ENCODE peak calls at places on chromosomes 13 and 19, in seven cellular contexts. One of them, this sample, is unnamed.

GRCh38 chr13:113161433-113161832 is 3.0 kb downstream of the PROZ start:
- DNase-seq in A549: no peak
- DNase-seq in HCT116: no peak
- DNase-seq in K562: no peak
- DNase-seq in HepG2: no peak
- DNase-seq in SK-N-SH: no peak
- DNase-seq in GM12878: no peak
- DNase-seq in this sample: no peak

GRCh38 chr19:53012006-53012405 is 1.7 kb upstream of the ERVV-1 start:
- DNase-seq in A549: no peak
- DNase-seq in HCT116: no peak
- DNase-seq in K562: no peak
- DNase-seq in HepG2: no peak
- DNase-seq in SK-N-SH: no peak
- DNase-seq in GM12878: no peak
- DNase-seq in this sample: no peak

GRCh38 chr13:59425211-59425721 is 738.5 kb downstream of the DIAPH3 start:
- DNase-seq in A549: no peak
- DNase-seq in HCT116: no peak
- DNase-seq in K562: no peak
- DNase-seq in HepG2: no peak
- DNase-seq in SK-N-SH: no peak
- DNase-seq in GM12878: no peak
- DNase-seq in this sample: no peak

GRCh38 chr19:53101518-53101917 is 1.7 kb downstream of the ZNF160 start:
- DNase-seq in A549: no peak
- DNase-seq in HCT116: no peak
- DNase-seq in K562: peak
- DNase-seq in HepG2: no peak
- DNase-seq in SK-N-SH: peak
- DNase-seq in GM12878: no peak
- DNase-seq in this sample: peak

GRCh38 chr13:110444226-110444653 is 117.3 kb downstream of the RAB20 start:
- DNase-seq in A549: no peak
- DNase-seq in HCT116: peak
- DNase-seq in K562: no peak
- DNase-seq in HepG2: no peak
- DNase-seq in SK-N-SH: no peak
- DNase-seq in GM12878: no peak
- DNase-seq in this sample: no peak

GRCh38 chr19:41957161-41957837 is 1.8 kb downstream of the RABAC1 start:
- DNase-seq in A549: no peak
- DNase-seq in HCT116: no peak
- DNase-seq in K562: no peak
- DNase-seq in HepG2: no peak
- DNase-seq in SK-N-SH: no peak
- DNase-seq in GM12878: no peak
- DNase-seq in this sample: no peak

GRCh38 chr13:33509642-33510229 is 224.2 kb upstream of the STARD13 start:
- DNase-seq in A549: no peak
- DNase-seq in HCT116: no peak
- DNase-seq in K562: no peak
- DNase-seq in HepG2: no peak
- DNase-seq in SK-N-SH: no peak
- DNase-seq in GM12878: no peak
- DNase-seq in this sample: no peak

GRCh38 chr13:23325191-23325590 is 108.3 kb downstream of the SACS start:
- DNase-seq in A549: no peak
- DNase-seq in HCT116: no peak
- DNase-seq in K562: no peak
- DNase-seq in HepG2: peak
- DNase-seq in SK-N-SH: no peak
- DNase-seq in GM12878: peak
- DNase-seq in this sample: no peak

GRCh38 chr19:37466277-37466797 is 907 bp downstream of the ZNF569 start:
- DNase-seq in A549: no peak
- DNase-seq in HCT116: no peak
- DNase-seq in K562: no peak
- DNase-seq in HepG2: no peak
- DNase-seq in SK-N-SH: no peak
- DNase-seq in GM12878: peak
- DNase-seq in this sample: peak

GRCh38 chr13:42275506-42275905 is 3.6 kb downstream of the AKAP11 start:
- DNase-seq in A549: no peak
- DNase-seq in HCT116: no peak
- DNase-seq in K562: no peak
- DNase-seq in HepG2: no peak
- DNase-seq in SK-N-SH: no peak
- DNase-seq in GM12878: no peak
- DNase-seq in this sample: no peak

GRCh38 chr13:45325806-45326205 is 15.2 kb downstream of the TPT1 start:
- DNase-seq in A549: no peak
- DNase-seq in HCT116: no peak
- DNase-seq in K562: no peak
- DNase-seq in HepG2: peak
- DNase-seq in SK-N-SH: no peak
- DNase-seq in GM12878: no peak
- DNase-seq in this sample: no peak

GRCh38 chr13:20869540-20869939 is 33.0 kb downstream of the XPO4 start:
- DNase-seq in A549: no peak
- DNase-seq in HCT116: no peak
- DNase-seq in K562: no peak
- DNase-seq in HepG2: no peak
- DNase-seq in SK-N-SH: peak
- DNase-seq in GM12878: no peak
- DNase-seq in this sample: no peak

GRCh38 chr13:23724196-23724970 is 154.2 kb downstream of the TNFRSF19 start:
- DNase-seq in A549: no peak
- DNase-seq in HCT116: no peak
- DNase-seq in K562: no peak
- DNase-seq in HepG2: no peak
- DNase-seq in SK-N-SH: no peak
- DNase-seq in GM12878: no peak
- DNase-seq in this sample: peak

GRCh38 chr13:48532146-48532472 is 771 bp downstream of the RCBTB2 start:
- DNase-seq in A549: no peak
- DNase-seq in HCT116: no peak
- DNase-seq in K562: no peak
- DNase-seq in HepG2: no peak
- DNase-seq in SK-N-SH: no peak
- DNase-seq in GM12878: peak
- DNase-seq in this sample: no peak

GRCh38 chr19:3644351-3645066 is 17.9 kb upstream of the CACTIN start:
- DNase-seq in A549: no peak
- DNase-seq in HCT116: no peak
- DNase-seq in K562: no peak
- DNase-seq in HepG2: no peak
- DNase-seq in SK-N-SH: no peak
- DNase-seq in GM12878: no peak
- DNase-seq in this sample: no peak

GRCh38 chr19:13058951-13059660 is 43.6 kb downstream of the LYL1 start:
- DNase-seq in A549: no peak
- DNase-seq in HCT116: no peak
- DNase-seq in K562: no peak
- DNase-seq in HepG2: no peak
- DNase-seq in SK-N-SH: no peak
- DNase-seq in GM12878: no peak
- DNase-seq in this sample: no peak

GRCh38 chr13:108572782-108573211 is 56.6 kb upstream of the MYO16 start:
- DNase-seq in A549: no peak
- DNase-seq in HCT116: no peak
- DNase-seq in K562: peak
- DNase-seq in HepG2: no peak
- DNase-seq in SK-N-SH: no peak
- DNase-seq in GM12878: no peak
- DNase-seq in this sample: no peak

GRCh38 chr13:50425772-50426171 is 410.5 kb downstream of the KCNRG start:
- DNase-seq in A549: no peak
- DNase-seq in HCT116: no peak
- DNase-seq in K562: no peak
- DNase-seq in HepG2: no peak
- DNase-seq in SK-N-SH: no peak
- DNase-seq in GM12878: no peak
- DNase-seq in this sample: no peak
- TF ChIP-seq REST in A549: no peak
- TF ChIP-seq REST in HCT116: no peak
- TF ChIP-seq REST in K562: no peak
- TF ChIP-seq REST in HepG2: no peak
- TF ChIP-seq REST in SK-N-SH: no peak
- TF ChIP-seq REST in GM12878: no peak
- TF ChIP-seq REST in this sample: no peak

GRCh38 chr19:5305163-5305562 is 35.4 kb downstream of the PTPRS start:
- DNase-seq in A549: no peak
- DNase-seq in HCT116: no peak
- DNase-seq in K562: no peak
- DNase-seq in HepG2: no peak
- DNase-seq in SK-N-SH: no peak
- DNase-seq in GM12878: no peak
- DNase-seq in this sample: no peak
- H3K4me2 ChIP-seq in A549: no peak
- H3K4me2 ChIP-seq in HCT116: no peak
- H3K4me2 ChIP-seq in K562: no peak
- H3K4me2 ChIP-seq in HepG2: no peak
- H3K4me2 ChIP-seq in SK-N-SH: no peak
- H3K4me2 ChIP-seq in GM12878: no peak
- H3K4me2 ChIP-seq in this sample: no peak

GRCh38 chr19:31499826-31500539 is 150.7 kb upstream of the TSHZ3 start:
- DNase-seq in A549: no peak
- DNase-seq in HCT116: no peak
- DNase-seq in K562: no peak
- DNase-seq in HepG2: no peak
- DNase-seq in SK-N-SH: no peak
- DNase-seq in GM12878: no peak
- DNase-seq in this sample: no peak
- TF ChIP-seq CTCF in A549: no peak
- TF ChIP-seq CTCF in HCT116: no peak
- TF ChIP-seq CTCF in K562: no peak
- TF ChIP-seq CTCF in HepG2: no peak
- TF ChIP-seq CTCF in SK-N-SH: no peak
- TF ChIP-seq CTCF in GM12878: no peak
- TF ChIP-seq CTCF in this sample: no peak

GRCh38 chr19:10848208-10848843 is at the start of gene C19orf38:
- DNase-seq in A549: no peak
- DNase-seq in HCT116: no peak
- DNase-seq in K562: peak
- DNase-seq in HepG2: no peak
- DNase-seq in SK-N-SH: no peak
- DNase-seq in GM12878: no peak
- DNase-seq in this sample: no peak
- TF ChIP-seq REST in A549: no peak
- TF ChIP-seq REST in HCT116: no peak
- TF ChIP-seq REST in K562: no peak
- TF ChIP-seq REST in HepG2: no peak
- TF ChIP-seq REST in SK-N-SH: no peak
- TF ChIP-seq REST in GM12878: no peak
- TF ChIP-seq REST in this sample: no peak

This sample was measured in GM23338.